ENCODE peak calls at places on chromosomes 16 and 17, in four cellular contexts. Z is activated effector memory CD4-positive, alpha-beta T cell treated with Interleukin-2 at 50 U/mL for 16 hours; Y is NCI-H2171; V is T-helper 17 cell. G is an unnamed sample.

GRCh38 chr17:77127735-77128361 is 12.9 kb upstream of the SEC14L1 start:
- DNase-seq in Z (peak), Y (no peak), V (peak), G (no peak)

GRCh38 chr16:720507-720989 is 398 bp upstream of the ANTKMT start:
- DNase-seq in Z (no peak), Y (peak), V (no peak), G (peak)

GRCh38 chr17:59505610-59506276 is 59.7 kb upstream of the DHX40 start:
- DNase-seq in Z (no peak), Y (no peak), V (no peak), G (peak)

GRCh38 chr17:49191407-49191916 is 18.9 kb downstream of the GNGT2 start:
- DNase-seq in Z (no peak), Y (no peak), V (no peak), G (no peak)

GRCh38 chr16:1743376-1744337 is 27.7 kb downstream of the NME3 start:
- DNase-seq in Z (no peak), Y (no peak), V (no peak), G (no peak)

GRCh38 chr17:14724770-14725169 is 423.9 kb downstream of the HS3ST3B1 start:
- DNase-seq in Z (no peak), Y (no peak), V (no peak), G (no peak)

GRCh38 chr17:32240745-32241144 is 24.9 kb upstream of the RHBDL3 start:
- DNase-seq in Z (no peak), Y (no peak), V (no peak), G (no peak)

GRCh38 chr17:7887482-7888183 is 956 bp upstream of the CHD3 start:
- DNase-seq in Z (peak), Y (peak), V (peak), G (peak)

GRCh38 chr16:27759947-27760844 is 210.3 kb downstream of the KATNIP start:
- DNase-seq in Z (no peak), Y (no peak), V (no peak), G (no peak)

GRCh38 chr17:69218986-69219385 is 9.6 kb downstream of the ABCA10 start:
- DNase-seq in Z (no peak), Y (no peak), V (no peak), G (no peak)

GRCh38 chr16:28149016-28149888 is 62.5 kb downstream of the XPO6 start:
- DNase-seq in Z (no peak), Y (no peak), V (no peak), G (no peak)

GRCh38 chr17:56812971-56813388 is 20.7 kb downstream of the C17orf67 start:
- DNase-seq in Z (no peak), Y (peak), V (no peak), G (no peak)

GRCh38 chr17:30426292-30426691 is 47.6 kb downstream of the CPD start:
- DNase-seq in Z (no peak), Y (no peak), V (no peak), G (no peak)

GRCh38 chr16:72362972-72363371 is 191.0 kb upstream of the PMFBP1 start:
- DNase-seq in Z (no peak), Y (no peak), V (no peak), G (peak)

GRCh38 chr17:28327031-28327607 is 8.1 kb downstream of the TMEM97 start:
- DNase-seq in Z (no peak), Y (no peak), V (no peak), G (no peak)

GRCh38 chr17:81435636-81436293 is 40.5 kb downstream of the BAHCC1 start:
- DNase-seq in Z (no peak), Y (no peak), V (no peak), G (no peak)

GRCh38 chr17:373616-374225 is 21.1 kb upstream of the RPH3AL start:
- DNase-seq in Z (no peak), Y (no peak), V (no peak), G (no peak)

GRCh38 chr16:55478827-55479559 is at the start of gene MMP2:
- DNase-seq in Z (no peak), Y (no peak), V (no peak), G (peak)

GRCh38 chr16:29852654-29853053 is 10.4 kb downstream of the CDIPT start:
- DNase-seq in Z (no peak), Y (no peak), V (no peak), G (peak)

GRCh38 chr16:89744813-89745212 is 23.5 kb downstream of the ZNF276 start:
- DNase-seq in Z (no peak), Y (no peak), V (no peak), G (no peak)

GRCh38 chr17:69489303-69489702 is 74.8 kb downstream of the MAP2K6 start:
- DNase-seq in Z (no peak), Y (no peak), V (no peak), G (no peak)

GRCh38 chr16:73058616-73059409 is 10.9 kb upstream of the ZFHX3 start:
- DNase-seq in Z (no peak), Y (peak), V (no peak), G (peak)

GRCh38 chr16:27330542-27330941 is 16.8 kb downstream of the IL4R start:
- DNase-seq in Z (no peak), Y (no peak), V (no peak), G (peak)

GRCh38 chr16:55184619-55185018 is 139.4 kb upstream of the IRX6 start:
- DNase-seq in Z (no peak), Y (no peak), V (no peak), G (no peak)

GRCh38 chr17:17870292-17870691 is 33.5 kb upstream of the SREBF1 start:
- DNase-seq in Z (no peak), Y (no peak), V (no peak), G (no peak)

GRCh38 chr16:2511128-2511785 is 2.5 kb upstream of the ATP6V0C start:
- DNase-seq in Z (no peak), Y (no peak), V (no peak), G (peak)

GRCh38 chr16:81755915-81756644 is 23.0 kb upstream of the PLCG2 start:
- DNase-seq in Z (no peak), Y (no peak), V (no peak), G (no peak)

GRCh38 chr17:37818689-37819088 is 73.8 kb upstream of the HNF1B start:
- DNase-seq in Z (no peak), Y (no peak), V (no peak), G (no peak)

GRCh38 chr17:71063127-71063526 is 893.8 kb downstream of the KCNJ2 start:
- DNase-seq in Z (no peak), Y (no peak), V (no peak), G (no peak)

GRCh38 chr17:50468120-50469004 is at the start of gene CHAD:
- DNase-seq in Z (no peak), Y (no peak), V (no peak), G (no peak)

GRCh38 chr16:69564845-69565610 is 738 bp upstream of the NFAT5 start:
- DNase-seq in Z (no peak), Y (peak), V (no peak), G (peak)

GRCh38 chr17:2087597-2088211 is 32.8 kb downstream of the HIC1 start:
- DNase-seq in Z (peak), Y (no peak), V (no peak), G (peak)

GRCh38 chr16:47888142-47888541 is 267.7 kb downstream of the ABCC12 start:
- DNase-seq in Z (no peak), Y (no peak), V (no peak), G (peak)

GRCh38 chr16:70692130-70692470 is 6.2 kb upstream of the MTSS2 start:
- DNase-seq in Z (no peak), Y (no peak), V (no peak), G (no peak)

GRCh38 chr16:85789773-85790172 is 9.6 kb downstream of the EMC8 start:
- DNase-seq in Z (no peak), Y (no peak), V (no peak), G (no peak)

GRCh38 chr16:81388357-81388756 is 56.3 kb upstream of the CMIP start:
- DNase-seq in Z (no peak), Y (no peak), V (no peak), G (no peak)

GRCh38 chr16:53090591-53091507 is 36.1 kb downstream of the CHD9 start:
- DNase-seq in Z (no peak), Y (peak), V (no peak), G (peak)

GRCh38 chr16:72001180-72001890 is 1.1 kb upstream of the PKD1L3 start:
- DNase-seq in Z (no peak), Y (no peak), V (no peak), G (no peak)

G was measured in fibroblast of the aortic adventitia.